ENCODE peak calls at places on chromosomes 12 and 14, in four cellular contexts. K, W, J and I are unnamed samples.

GRCh38 chr12:85805654-85806053 is 30.6 kb downstream of the RASSF9 start:
- DNase-seq in K (no peak), W (no peak), J (no peak), I (peak)

GRCh38 chr14:105398726-105399440 is 545 bp downstream of the TEX22 start:
- DNase-seq in K (no peak), W (no peak), J (no peak), I (no peak)

GRCh38 chr12:89040146-89040964 is 311.9 kb downstream of the DUSP6 start:
- DNase-seq in K (no peak), W (no peak), J (peak), I (peak)

GRCh38 chr14:33849455-33849801 is 101.4 kb downstream of the EGLN3 start:
- DNase-seq in K (no peak), W (no peak), J (no peak), I (no peak)

GRCh38 chr12:44509471-44509870 is 366.6 kb downstream of the NELL2 start:
- DNase-seq in K (no peak), W (no peak), J (no peak), I (no peak)

GRCh38 chr12:52787324-52787996 is 8.5 kb downstream of the KRT3 start:
- DNase-seq in K (no peak), W (no peak), J (no peak), I (no peak)

GRCh38 chr12:15590180-15590826 is 198.9 kb downstream of the EPS8 start:
- DNase-seq in K (peak), W (peak), J (peak), I (peak)

GRCh38 chr12:55862286-55862685 is 19.6 kb upstream of the MMP19 start:
- DNase-seq in K (no peak), W (no peak), J (no peak), I (no peak)

GRCh38 chr12:2284321-2284813 is 231.6 kb downstream of the CACNA1C start:
- DNase-seq in K (no peak), W (no peak), J (no peak), I (peak)

GRCh38 chr12:2285462-2285861 is 232.7 kb downstream of the CACNA1C start:
- DNase-seq in K (no peak), W (no peak), J (no peak), I (no peak)

GRCh38 chr12:2286051-2286450 is 233.3 kb downstream of the CACNA1C start:
- DNase-seq in K (no peak), W (no peak), J (no peak), I (no peak)

GRCh38 chr12:2283910-2284309 is 231.1 kb downstream of the CACNA1C start:
- DNase-seq in K (no peak), W (no peak), J (peak), I (peak)

DNA sequence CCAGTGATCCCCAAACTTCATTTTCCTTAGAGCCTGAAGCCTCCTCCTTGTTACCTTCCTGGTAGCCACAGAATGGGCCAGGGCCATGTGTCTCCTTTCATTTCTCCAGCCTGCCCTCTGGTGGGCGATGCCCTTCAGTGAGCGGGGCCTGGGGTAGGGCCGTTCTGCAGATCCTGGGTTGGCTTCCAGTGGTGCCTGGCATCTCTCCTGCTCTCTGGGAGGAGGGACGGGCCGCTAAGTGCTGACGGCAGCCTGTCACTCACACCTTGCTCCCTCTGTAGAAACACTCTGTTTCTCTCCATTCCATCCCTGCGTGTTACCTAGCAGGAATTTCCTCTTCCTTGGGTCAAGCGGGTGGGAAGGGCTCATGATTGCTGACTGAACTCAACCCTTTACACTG is 232.1 kb downstream of the CACNA1C start:
- DNase-seq in K (no peak), W (peak), J (peak), I (peak)
- H3K4me3 ChIP-seq in K (no peak), W (no peak), J (no peak), I (no peak)

DNA sequence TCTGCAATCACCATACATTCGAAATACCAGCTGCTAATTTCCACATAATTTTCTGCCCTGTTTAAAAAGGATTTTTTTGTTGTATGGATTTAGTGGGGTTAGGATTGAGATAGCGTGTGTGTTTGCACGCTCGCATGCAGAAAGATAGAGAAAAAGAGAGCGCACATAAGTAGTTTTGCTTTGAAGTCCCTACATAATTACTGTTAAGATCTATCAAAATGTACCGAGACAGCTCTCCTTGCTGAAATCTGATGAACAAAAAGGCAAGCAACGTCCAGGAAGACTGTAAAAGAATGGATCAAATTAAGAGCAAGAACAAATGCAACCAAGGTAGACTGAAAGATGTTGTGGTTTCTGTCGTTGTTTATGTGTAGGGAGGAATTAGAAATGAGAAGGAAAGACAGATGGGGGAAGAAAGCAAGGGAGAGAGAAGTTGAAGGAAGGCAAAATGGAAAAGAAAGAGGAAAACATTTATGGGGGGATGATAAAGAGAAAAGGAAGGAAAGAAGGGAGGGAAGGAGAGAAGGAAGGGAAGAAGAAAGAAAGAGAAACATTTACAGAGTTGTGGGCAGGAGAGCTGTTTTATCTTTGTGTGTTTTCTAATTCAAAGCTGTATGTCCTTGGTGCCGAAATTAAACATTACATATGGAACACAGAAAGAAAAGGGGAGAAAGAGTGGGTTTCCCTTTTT is 522.3 kb downstream of the MED13L start:
- DNase-seq in K (no peak), W (no peak), J (no peak), I (no peak)
- H3K4me3 ChIP-seq in K (no peak), W (no peak), J (no peak), I (no peak)

GRCh38 chr12:128266559-128267245 is at the start of gene TMEM132C:
- DNase-seq in K (no peak), W (no peak), J (peak), I (no peak)
- H3K4me3 ChIP-seq in K (peak), W (peak), J (peak), I (peak)

DNA sequence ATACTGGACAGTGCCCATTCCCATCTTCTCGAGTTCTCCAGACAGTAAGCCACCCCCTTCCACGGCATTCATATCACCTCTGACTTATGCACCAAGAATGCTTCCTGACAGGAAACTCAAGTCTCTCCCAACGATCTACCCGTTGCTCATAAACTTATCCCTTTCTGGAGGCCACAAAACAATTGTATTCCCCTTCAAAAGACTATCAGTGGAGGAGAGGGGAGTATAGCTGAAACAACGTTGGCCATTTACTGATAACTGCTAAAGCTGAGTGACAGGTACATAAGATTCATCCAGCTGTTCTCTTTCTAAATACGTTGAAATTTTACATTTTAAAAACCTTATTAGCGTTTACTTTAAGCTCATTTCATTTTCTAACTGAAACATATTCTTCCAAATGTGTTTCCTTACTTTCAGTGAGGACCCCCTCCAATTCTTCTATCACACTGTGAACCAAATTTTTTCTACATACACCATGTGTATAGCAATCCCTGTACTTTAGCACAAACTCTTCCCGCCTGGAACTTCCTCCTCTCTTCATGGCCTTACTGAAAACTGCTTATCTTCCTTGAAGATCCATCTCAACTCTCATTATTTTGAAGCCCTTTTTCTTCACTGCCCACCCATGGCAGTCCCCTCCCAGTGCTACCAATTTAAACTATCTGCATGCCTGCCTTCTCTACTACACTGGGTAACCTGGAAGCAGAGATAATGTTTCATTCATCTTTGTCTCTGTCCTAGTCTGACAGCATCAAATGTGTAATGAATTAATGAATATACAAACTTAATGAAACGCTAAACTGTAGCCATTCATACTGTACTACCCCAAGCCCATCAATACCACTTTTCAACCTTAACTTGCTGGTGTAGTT is 28.8 kb downstream of the ATXN2 start:
- DNase-seq in K (no peak), W (no peak), J (no peak), I (peak)
- H3K4me3 ChIP-seq in K (no peak), W (no peak), J (no peak), I (no peak)

DNA sequence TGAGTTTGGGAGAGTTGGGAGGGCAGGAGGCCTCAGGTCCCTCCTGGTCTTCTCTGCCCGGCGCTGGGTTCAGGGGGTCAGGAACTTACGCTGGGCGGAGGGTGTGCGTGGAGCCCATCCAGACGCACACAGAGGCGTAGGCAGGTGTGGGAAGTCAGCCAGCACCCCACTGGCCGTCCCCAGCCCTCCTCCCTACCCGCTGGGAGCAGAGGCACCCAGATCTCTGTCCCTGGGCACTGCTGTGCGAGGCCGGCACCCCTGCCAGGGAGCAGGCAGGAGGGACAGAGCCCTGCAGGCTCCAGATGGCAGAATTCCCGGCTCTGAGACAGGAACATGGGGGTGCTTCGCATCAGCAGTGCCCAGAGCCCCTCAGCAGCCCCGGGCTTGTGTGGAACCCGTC is 59.6 kb downstream of the LRCOL1 start:
- DNase-seq in K (no peak), W (no peak), J (no peak), I (no peak)
- H3K4me3 ChIP-seq in K (no peak), W (no peak), J (no peak), I (no peak)

GRCh38 chr14:103849151-103850013 is 2.0 kb upstream of the PPP1R13B start:
- DNase-seq in K (no peak), W (peak), J (no peak), I (no peak)
- H3K4me3 ChIP-seq in K (no peak), W (no peak), J (no peak), I (no peak)

GRCh38 chr14:29857545-29857944 is 70.1 kb downstream of the PRKD1 start:
- DNase-seq in K (no peak), W (no peak), J (no peak), I (no peak)
- H3K4me3 ChIP-seq in K (no peak), W (no peak), J (no peak), I (no peak)

GRCh38 chr12:54005531-54005852 is 3.3 kb upstream of the HOXC8 start:
- DNase-seq in K (no peak), W (no peak), J (peak), I (no peak)
- H3K4me3 ChIP-seq in K (no peak), W (no peak), J (no peak), I (no peak)